ENCODE peak calls at places on chromosomes 7 and 10, in nine cellular contexts. H, O, P, U, L, I, V, X and Y are unnamed samples.

GRCh38 chr7:74071121-74071520 is 12.5 kb upstream of the LIMK1 start:
- DNase-seq in H (no peak), O (no peak), P (no peak), U (no peak), L (no peak), I (no peak), V (no peak), X (no peak), Y (no peak)

GRCh38 chr7:111074071-111074771 is 16.7 kb upstream of the LRRN3 start:
- DNase-seq in H (no peak), O (no peak), P (no peak), U (no peak), L (no peak), I (no peak), V (peak), X (no peak), Y (no peak)

GRCh38 chr10:102064868-102065560 is at the start of gene HPS6:
- DNase-seq in H (peak), O (peak), P (peak), U (peak), L (peak), I (peak), V (peak), X (peak), Y (peak)

GRCh38 chr7:823639-824038 is 8.6 kb upstream of the SUN1 start:
- DNase-seq in H (no peak), O (no peak), P (no peak), U (no peak), L (no peak), I (no peak), V (no peak), X (no peak), Y (no peak)

GRCh38 chr7:35975851-35976454 is 175.1 kb downstream of the SEPTIN7 start:
- DNase-seq in H (peak), O (peak), P (peak), U (peak), L (peak), I (peak), V (peak), X (peak), Y (peak)

GRCh38 chr7:30202671-30203070 is 67.9 kb downstream of the MTURN start:
- DNase-seq in H (peak), O (no peak), P (no peak), U (no peak), L (no peak), I (no peak), V (no peak), X (no peak), Y (no peak)

GRCh38 chr7:1843271-1843861 is 173.3 kb downstream of the ELFN1 start:
- DNase-seq in H (no peak), O (no peak), P (peak), U (no peak), L (no peak), I (no peak), V (no peak), X (no peak), Y (no peak)

GRCh38 chr10:66931340-66931948 is 5.6 kb downstream of the LRRTM3 start:
- DNase-seq in H (peak), O (peak), P (peak), U (peak), L (peak), I (peak), V (peak), X (peak), Y (peak)

GRCh38 chr7:155490697-155491628 is 33.0 kb downstream of the EN2 start:
- DNase-seq in H (peak), O (peak), P (no peak), U (no peak), L (no peak), I (no peak), V (peak), X (no peak), Y (no peak)

GRCh38 chr10:106278385-106278784 is 886.1 kb downstream of the SORCS1 start:
- DNase-seq in H (peak), O (peak), P (no peak), U (peak), L (no peak), I (no peak), V (peak), X (no peak), Y (no peak)

GRCh38 chr10:921471-922414 is 9.8 kb downstream of the LARP4B start:
- DNase-seq in H (no peak), O (no peak), P (peak), U (peak), L (no peak), I (no peak), V (peak), X (no peak), Y (no peak)

GRCh38 chr7:156985101-156985967 is 25.1 kb downstream of the MNX1 start:
- DNase-seq in H (no peak), O (no peak), P (no peak), U (no peak), L (no peak), I (no peak), V (no peak), X (no peak), Y (no peak)

GRCh38 chr7:121244120-121244865 is 84.5 kb upstream of the WNT16 start:
- DNase-seq in H (no peak), O (no peak), P (no peak), U (no peak), L (no peak), I (no peak), V (no peak), X (no peak), Y (peak)

GRCh38 chr7:77674878-77675277 is 21.4 kb upstream of the RSBN1L start:
- DNase-seq in H (no peak), O (no peak), P (peak), U (peak), L (no peak), I (no peak), V (peak), X (no peak), Y (no peak)

GRCh38 chr7:156950381-156950858 is 908 bp downstream of the NOM1 start:
- DNase-seq in H (no peak), O (no peak), P (peak), U (peak), L (no peak), I (no peak), V (peak), X (no peak), Y (no peak)

GRCh38 chr7:120997902-120998301 is 9.4 kb downstream of the CPED1 start:
- DNase-seq in H (no peak), O (no peak), P (no peak), U (no peak), L (no peak), I (no peak), V (no peak), X (no peak), Y (no peak)

GRCh38 chr7:8436965-8437364 is 3.6 kb downstream of the NXPH1 start:
- DNase-seq in H (peak), O (peak), P (no peak), U (peak), L (peak), I (peak), V (peak), X (peak), Y (peak)

GRCh38 chr7:100687740-100688592 is 6.1 kb downstream of the GIGYF1 start:
- DNase-seq in H (no peak), O (no peak), P (peak), U (no peak), L (no peak), I (no peak), V (peak), X (no peak), Y (no peak)

GRCh38 chr7:131300572-131301466 is 26.9 kb upstream of the MKLN1 start:
- DNase-seq in H (peak), O (peak), P (no peak), U (no peak), L (no peak), I (peak), V (no peak), X (no peak), Y (no peak)

GRCh38 chr10:12717981-12718707 is 283.4 kb downstream of the CCDC3 start:
- DNase-seq in H (peak), O (peak), P (peak), U (peak), L (peak), I (no peak), V (peak), X (no peak), Y (no peak)

GRCh38 chr7:13988765-13989137 is 715 bp downstream of the ETV1 start:
- DNase-seq in H (peak), O (peak), P (peak), U (peak), L (no peak), I (peak), V (peak), X (no peak), Y (no peak)

GRCh38 chr10:21860718-21861117 is 142.8 kb downstream of the DNAJC1 start:
- DNase-seq in H (no peak), O (no peak), P (peak), U (no peak), L (no peak), I (no peak), V (no peak), X (peak), Y (no peak)

GRCh38 chr10:48896756-48897437 is 42.7 kb downstream of the LRRC18 start:
- DNase-seq in H (no peak), O (no peak), P (no peak), U (peak), L (no peak), I (no peak), V (peak), X (no peak), Y (no peak)

GRCh38 chr7:106371629-106372028 is 86.8 kb upstream of the NAMPT start:
- DNase-seq in H (no peak), O (no peak), P (no peak), U (no peak), L (no peak), I (no peak), V (no peak), X (no peak), Y (peak)
- H2AFZ ChIP-seq in H (no peak), O (no peak), P (no peak), U (no peak), L (no peak), I (no peak), V (no peak), X (no peak), Y (peak)

DNA sequence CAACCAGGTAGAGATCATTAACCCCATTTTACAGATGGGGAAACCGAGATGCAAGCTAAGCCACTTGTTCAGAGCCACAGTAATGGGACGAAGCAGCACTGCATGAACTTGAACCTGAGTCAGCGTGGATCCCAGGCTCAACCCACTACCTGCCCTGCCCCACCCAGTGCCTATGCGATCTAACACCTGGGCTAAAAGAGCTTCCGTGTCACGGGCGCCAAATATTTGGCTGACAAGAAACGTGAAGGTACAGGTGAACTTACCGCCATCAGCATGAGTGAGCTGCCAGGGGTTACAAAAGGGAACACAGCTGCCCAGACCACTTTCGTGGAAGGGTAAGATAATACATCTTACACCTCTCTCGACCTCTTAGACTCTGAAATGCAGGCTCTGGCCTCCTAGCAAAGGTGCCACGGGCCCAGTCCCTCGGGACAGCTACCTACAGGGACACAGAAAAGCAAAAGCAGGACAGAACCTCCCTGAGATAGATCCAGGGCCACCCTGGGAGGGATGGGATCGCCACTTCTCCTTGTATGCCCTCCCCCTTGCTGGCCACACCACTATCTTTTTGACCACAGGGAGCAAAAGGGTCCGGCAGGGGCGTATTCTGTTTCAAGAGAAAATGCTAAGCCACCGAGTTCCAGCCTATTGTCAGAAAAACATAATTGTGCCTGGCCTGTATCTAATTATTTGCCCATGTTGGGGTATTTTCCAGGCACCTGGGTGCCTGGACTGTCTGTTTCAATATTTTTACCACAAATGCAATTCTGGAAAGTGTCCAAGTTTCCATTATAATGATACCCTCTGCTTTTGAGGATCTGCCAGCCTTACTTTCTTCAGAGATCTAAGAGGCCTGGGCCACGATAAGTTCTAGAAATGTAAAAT is 6.4 kb downstream of the CHST15 start:
- DNase-seq in H (no peak), O (no peak), P (no peak), U (no peak), L (no peak), I (no peak), V (no peak), X (no peak), Y (no peak)
- H3K4me3 ChIP-seq in H (no peak), O (no peak), P (no peak), U (no peak), L (no peak), I (no peak), V (no peak), X (no peak), Y (no peak)

GRCh38 chr7:92799446-92800211 is 36.7 kb downstream of the CDK6 start:
- DNase-seq in H (no peak), O (no peak), P (no peak), U (no peak), L (no peak), I (no peak), V (no peak), X (no peak), Y (no peak)
- H3K27ac ChIP-seq in H (no peak), O (no peak), P (no peak), U (no peak), L (no peak), I (no peak), V (no peak), X (no peak), Y (no peak)

GRCh38 chr7:139840776-139841175 is 11.7 kb downstream of the TBXAS1 start:
- DNase-seq in H (no peak), O (no peak), P (no peak), U (no peak), L (no peak), I (no peak), V (no peak), X (no peak), Y (no peak)

GRCh38 chr7:139844779-139845442 is 15.8 kb downstream of the TBXAS1 start:
- DNase-seq in H (no peak), O (no peak), P (no peak), U (peak), L (no peak), I (no peak), V (no peak), X (no peak), Y (no peak)

GRCh38 chr7:139845443-139845805 is 16.4 kb downstream of the TBXAS1 start:
- DNase-seq in H (no peak), O (no peak), P (no peak), U (no peak), L (no peak), I (no peak), V (no peak), X (no peak), Y (no peak)

GRCh38 chr7:139846297-139846696 is 17.2 kb downstream of the TBXAS1 start:
- DNase-seq in H (no peak), O (no peak), P (no peak), U (no peak), L (no peak), I (no peak), V (no peak), X (no peak), Y (no peak)

DNA sequence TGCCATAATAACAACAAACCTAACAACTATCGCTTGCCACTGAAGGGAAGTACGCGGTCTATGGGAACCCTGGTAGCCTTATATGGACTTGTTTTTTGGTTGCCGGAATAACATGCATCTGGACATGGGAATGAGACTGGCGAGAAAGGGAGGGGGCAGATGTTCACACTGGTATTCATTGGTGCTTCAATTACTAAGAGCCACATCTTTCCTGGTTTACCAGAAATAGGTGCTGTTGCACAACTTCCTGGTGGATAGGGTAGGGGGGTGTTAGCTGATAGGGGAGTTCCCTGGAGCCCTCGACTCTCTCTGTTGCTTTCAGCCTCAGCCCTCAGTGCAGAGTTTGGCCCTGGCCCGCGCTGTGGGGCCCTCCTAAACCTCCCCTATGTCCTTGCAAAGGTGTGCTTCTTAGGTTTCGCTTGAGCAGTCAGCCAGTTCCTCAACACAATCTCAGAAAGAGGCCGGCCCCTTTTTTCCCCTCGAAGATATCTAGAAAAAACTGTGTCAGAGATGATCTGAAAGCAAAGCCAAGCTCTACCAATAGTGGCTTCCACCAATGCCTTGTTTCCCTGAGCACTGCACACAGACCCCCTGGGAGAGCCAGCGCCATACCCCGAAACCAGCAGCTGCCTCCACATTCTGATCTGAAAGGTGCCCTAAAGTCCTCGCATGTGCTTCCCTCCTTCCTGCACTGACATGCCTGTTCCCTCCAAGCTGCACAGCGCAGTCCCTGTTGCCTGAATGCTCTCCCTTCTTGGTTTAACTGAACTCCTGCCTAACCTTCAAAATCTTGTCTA is 13.5 kb downstream of the TBXAS1 start:
- DNase-seq in H (no peak), O (no peak), P (peak), U (no peak), L (no peak), I (no peak), V (no peak), X (no peak), Y (peak)
- H2AFZ ChIP-seq in H (no peak), O (peak), P (peak), U (no peak), L (no peak), I (no peak), V (no peak), X (peak), Y (no peak)

GRCh38 chr10:70479161-70479531 is 579 bp downstream of the PALD1 start:
- DNase-seq in H (peak), O (peak), P (no peak), U (no peak), L (no peak), I (no peak), V (no peak), X (no peak), Y (peak)
- H3K4me3 ChIP-seq in H (peak), O (peak), P (no peak), U (peak), L (no peak), I (peak), V (peak), X (peak), Y (peak)

GRCh38 chr10:3427316-3427715 is 254.7 kb upstream of the PITRM1 start:
- DNase-seq in H (no peak), O (no peak), P (peak), U (no peak), L (no peak), I (no peak), V (peak), X (no peak), Y (no peak)
- H3K27ac ChIP-seq in H (no peak), O (no peak), P (no peak), U (no peak), L (no peak), I (no peak), V (no peak), X (no peak), Y (no peak)